ENCODE peak calls at places on chromosomes 6 and 20, in four cellular contexts. U, W, J and Q are unnamed samples.

GRCh38 chr6:113642714-113643442 is 214.3 kb upstream of the MARCKS start:
- DNase-seq in U (no peak), W (peak), J (peak), Q (no peak)

GRCh38 chr6:140183881-140184280 is 809.4 kb upstream of the CITED2 start:
- DNase-seq in U (peak), W (no peak), J (no peak), Q (no peak)

GRCh38 chr6:136920858-136921520 is 1.1 kb upstream of the SLC35D3 start:
- DNase-seq in U (peak), W (no peak), J (no peak), Q (no peak)

GRCh38 chr6:170052991-170053821 is 237.7 kb downstream of the DLL1 start:
- DNase-seq in U (no peak), W (no peak), J (no peak), Q (no peak)

GRCh38 chr20:62306440-62307187 is 3.8 kb downstream of the ADRM1 start:
- DNase-seq in U (no peak), W (no peak), J (no peak), Q (peak)

GRCh38 chr6:47701374-47701773 is 3.0 kb downstream of the ADGRF4 start:
- DNase-seq in U (peak), W (peak), J (no peak), Q (peak)

GRCh38 chr6:148389917-148390316 is 47.3 kb downstream of the SASH1 start:
- DNase-seq in U (no peak), W (no peak), J (no peak), Q (no peak)

GRCh38 chr6:53646606-53647005 is 18.9 kb downstream of the KLHL31 start:
- DNase-seq in U (no peak), W (no peak), J (no peak), Q (no peak)

GRCh38 chr20:60482609-60483008 is 524.4 kb downstream of the CDH26 start:
- DNase-seq in U (no peak), W (no peak), J (no peak), Q (no peak)

GRCh38 chr6:67165606-67166005 is 1458.6 kb upstream of the EYS start:
- DNase-seq in U (no peak), W (no peak), J (no peak), Q (no peak)

DNA sequence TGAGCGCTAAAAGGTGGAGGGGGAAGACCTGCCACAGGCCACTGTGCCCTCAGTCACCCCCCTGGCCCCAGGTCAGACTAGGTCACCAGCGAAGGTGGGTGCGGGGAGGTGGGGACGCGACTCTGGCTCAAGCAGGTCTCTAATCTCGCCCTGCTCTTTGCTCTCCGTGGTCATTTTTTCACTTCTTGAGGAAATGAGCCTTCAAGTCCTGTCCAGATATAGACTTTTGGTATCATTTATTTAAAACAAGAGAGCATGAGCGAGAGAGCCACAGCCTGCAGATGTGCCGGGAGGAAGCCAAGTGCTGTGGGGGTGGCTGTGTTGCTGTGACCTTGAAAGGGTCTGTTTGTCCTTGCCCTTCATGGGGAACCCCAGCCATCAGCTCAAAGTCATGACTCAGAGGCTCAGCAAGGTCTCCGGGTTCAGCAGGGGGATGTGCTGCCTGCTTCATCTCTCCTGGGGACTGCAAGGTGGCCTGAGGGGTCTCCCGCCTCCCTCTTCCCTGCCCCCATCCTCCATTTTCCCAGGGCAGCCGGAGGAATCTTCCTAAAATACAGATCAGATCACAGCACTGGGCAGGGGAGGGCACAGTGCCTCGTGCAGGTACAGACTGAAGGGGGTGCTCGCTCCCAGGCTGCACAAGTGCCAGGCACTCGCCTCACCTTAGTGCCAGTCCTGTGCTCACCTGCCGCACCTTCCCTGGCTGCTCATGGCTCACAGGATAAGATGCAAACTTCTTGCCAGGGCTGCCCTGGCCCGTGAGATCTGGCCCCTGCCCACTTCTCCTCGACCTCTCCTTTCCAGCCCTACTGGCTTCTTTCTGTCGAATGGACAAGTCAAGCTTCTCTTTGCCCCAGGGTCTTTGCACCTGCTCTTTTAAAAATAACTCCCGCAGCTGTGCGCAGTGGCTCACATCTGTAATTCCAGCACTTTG is 26.5 kb downstream of the SULF2 start:
- DNase-seq in U (no peak), W (no peak), J (no peak), Q (no peak)
- TF ChIP-seq CTCF in U (no peak), W (no peak), J (no peak), Q (no peak)

GRCh38 chr20:41183391-41183790 is 46.0 kb downstream of the PLCG1 start:
- DNase-seq in U (no peak), W (no peak), J (no peak), Q (no peak)

GRCh38 chr20:41182296-41183212 is 45.2 kb downstream of the PLCG1 start:
- DNase-seq in U (no peak), W (peak), J (no peak), Q (peak)

GRCh38 chr20:41183831-41184230 is 46.5 kb downstream of the PLCG1 start:
- DNase-seq in U (no peak), W (no peak), J (no peak), Q (no peak)

GRCh38 chr20:41187668-41188067 is 50.3 kb downstream of the PLCG1 start:
- DNase-seq in U (no peak), W (no peak), J (no peak), Q (no peak)

DNA sequence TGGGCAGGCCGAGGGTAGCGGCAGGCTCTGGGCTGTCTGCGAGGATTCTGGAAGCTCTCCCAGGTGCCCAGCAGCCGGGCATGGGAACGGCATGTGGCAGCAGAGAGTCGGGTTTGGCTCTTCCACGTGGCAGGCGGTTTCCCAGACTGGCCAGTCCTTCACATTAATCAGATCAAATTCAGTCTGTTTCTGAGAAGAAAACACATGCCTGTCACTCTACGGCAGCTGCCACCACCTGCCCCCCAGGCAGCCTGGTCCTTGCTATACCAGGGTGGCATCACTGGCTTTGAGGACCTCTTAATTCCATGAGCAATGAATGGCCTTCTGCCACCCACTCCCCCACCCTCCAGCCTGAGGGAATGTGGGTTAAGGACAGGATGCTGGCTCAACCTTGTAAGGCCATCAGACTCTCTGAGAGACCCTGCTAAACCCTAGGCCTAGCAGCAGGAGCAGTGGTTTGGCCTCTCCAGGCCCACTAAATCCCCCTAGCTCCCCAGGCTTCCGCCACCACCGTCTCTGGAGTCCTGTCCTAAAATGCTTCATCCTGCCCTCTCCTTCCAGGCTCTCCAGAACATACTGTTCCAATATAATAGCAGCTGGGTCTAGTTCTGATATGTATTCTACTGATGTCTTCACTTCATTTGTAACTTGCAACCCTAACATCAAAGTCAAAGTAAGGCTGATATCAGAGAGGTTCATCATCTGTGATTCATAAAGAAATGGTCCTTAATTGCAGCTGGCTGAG is 47.8 kb downstream of the PLCG1 start:
- DNase-seq in U (no peak), W (no peak), J (no peak), Q (no peak)
- TF ChIP-seq CTCF in U (no peak), W (no peak), J (no peak), Q (no peak)

GRCh38 chr6:119061215-119061614 is 17.2 kb downstream of the FAM184A start:
- DNase-seq in U (no peak), W (no peak), J (no peak), Q (no peak)

GRCh38 chr6:119071576-119071975 is 6.9 kb downstream of the FAM184A start:
- DNase-seq in U (no peak), W (no peak), J (no peak), Q (no peak)

GRCh38 chr6:119067091-119067490 is 11.4 kb downstream of the FAM184A start:
- DNase-seq in U (no peak), W (no peak), J (no peak), Q (no peak)

GRCh38 chr6:119065382-119065781 is 13.1 kb downstream of the FAM184A start:
- DNase-seq in U (no peak), W (no peak), J (no peak), Q (no peak)

DNA sequence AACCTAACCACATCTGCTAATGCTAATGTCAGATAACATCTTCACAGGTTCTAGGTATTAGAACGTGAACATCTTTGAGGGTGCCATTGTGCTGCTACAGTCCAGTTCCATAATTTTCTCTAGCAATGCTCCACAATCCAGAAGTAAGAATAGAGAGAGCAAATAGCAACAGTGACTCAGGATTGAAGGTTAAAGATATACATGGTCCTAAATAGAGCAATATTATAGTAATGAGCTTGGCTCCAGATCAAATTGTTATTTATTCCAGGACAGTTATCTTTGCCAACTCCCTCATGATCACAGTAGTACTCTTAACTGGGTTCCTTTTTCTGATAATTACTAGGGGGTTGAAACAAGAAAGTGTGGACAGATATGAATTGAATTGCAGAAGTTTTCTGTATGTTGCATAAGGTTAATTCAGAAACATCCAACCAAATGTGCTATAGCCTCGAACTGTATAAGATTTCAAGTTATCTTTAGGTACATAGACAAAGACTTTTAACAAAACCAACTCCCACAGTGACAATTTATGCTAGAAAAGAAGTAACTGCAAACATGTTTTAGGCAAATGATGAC is 11.9 kb downstream of the FAM184A start:
- DNase-seq in U (no peak), W (no peak), J (no peak), Q (no peak)
- TF ChIP-seq CTCF in U (no peak), W (no peak), J (no peak), Q (no peak)

GRCh38 chr20:48011025-48011424 is 225.7 kb upstream of the SULF2 start:
- DNase-seq in U (no peak), W (no peak), J (no peak), Q (no peak)

GRCh38 chr20:48010623-48011022 is 225.3 kb upstream of the SULF2 start:
- DNase-seq in U (no peak), W (no peak), J (no peak), Q (no peak)

GRCh38 chr20:48008850-48009535 is 223.7 kb upstream of the SULF2 start:
- DNase-seq in U (peak), W (no peak), J (no peak), Q (no peak)

GRCh38 chr20:48015136-48015925 is 230.1 kb upstream of the SULF2 start:
- DNase-seq in U (peak), W (no peak), J (no peak), Q (no peak)

DNA sequence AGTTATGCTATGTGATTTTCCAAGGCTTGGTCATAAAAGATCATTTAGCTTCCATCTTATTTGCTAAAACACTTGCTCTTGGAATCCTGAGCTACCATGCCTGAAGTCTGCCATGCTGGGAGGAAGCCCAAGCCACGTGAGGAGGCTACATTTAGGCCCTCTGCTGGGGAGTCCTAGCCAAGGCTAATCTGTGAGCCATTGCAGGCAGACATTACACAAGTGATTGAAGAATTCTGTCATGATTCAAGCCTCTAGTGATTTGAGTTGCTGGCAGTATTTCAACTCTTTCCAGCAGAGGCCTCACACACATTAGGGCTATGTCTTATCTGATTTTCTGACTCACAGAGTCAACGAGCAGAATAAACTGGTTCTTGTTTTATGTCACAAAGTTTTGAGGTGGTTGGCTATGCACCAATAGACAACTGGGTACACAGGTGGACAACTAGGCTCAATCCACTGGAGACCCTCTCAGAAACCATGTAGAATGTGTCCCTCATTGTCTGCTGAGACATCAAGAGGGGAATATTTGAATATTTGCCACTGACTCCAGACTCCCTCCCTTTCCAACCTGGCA is 227.2 kb upstream of the SULF2 start:
- DNase-seq in U (peak), W (peak), J (no peak), Q (peak)
- TF ChIP-seq CTCF in U (peak), W (peak), J (no peak), Q (peak)

GRCh38 chr6:25961619-25962367 is 809 bp upstream of the TRIM38 start:
- DNase-seq in U (no peak), W (no peak), J (no peak), Q (no peak)
- TF ChIP-seq CTCF in U (no peak), W (peak), J (no peak), Q (no peak)

GRCh38 chr6:11469684-11470083 is 67.9 kb upstream of the TMEM170B start:
- DNase-seq in U (no peak), W (no peak), J (no peak), Q (no peak)

GRCh38 chr6:11475019-11475418 is 62.5 kb upstream of the TMEM170B start:
- DNase-seq in U (peak), W (no peak), J (no peak), Q (no peak)

GRCh38 chr6:11467364-11467763 is 70.2 kb upstream of the TMEM170B start:
- DNase-seq in U (no peak), W (no peak), J (no peak), Q (no peak)

GRCh38 chr6:11473008-11473740 is 64.4 kb upstream of the TMEM170B start:
- DNase-seq in U (peak), W (no peak), J (no peak), Q (no peak)

GRCh38 chr6:11471261-11471660 is 66.3 kb upstream of the TMEM170B start:
- DNase-seq in U (no peak), W (no peak), J (no peak), Q (no peak)
- TF ChIP-seq CTCF in U (no peak), W (no peak), J (no peak), Q (no peak)

GRCh38 chr6:26597389-26597766 is 625 bp downstream of the ABT1 start:
- DNase-seq in U (no peak), W (no peak), J (no peak), Q (no peak)

GRCh38 chr6:26596579-26597388 is at the start of gene ABT1:
- DNase-seq in U (peak), W (peak), J (peak), Q (peak)

GRCh38 chr6:26594730-26595632 is 1.8 kb upstream of the ABT1 start:
- DNase-seq in U (peak), W (peak), J (no peak), Q (peak)

GRCh38 chr6:26594128-26594493 is 2.6 kb upstream of the ABT1 start:
- DNase-seq in U (no peak), W (no peak), J (no peak), Q (no peak)

GRCh38 chr6:26595669-26596269 is 984 bp upstream of the ABT1 start:
- DNase-seq in U (peak), W (peak), J (peak), Q (peak)
- TF ChIP-seq CTCF in U (peak), W (peak), J (peak), Q (peak)